ENCODE peak calls at places on chromosome X, in ten cellular contexts. One of them, this sample, is unnamed.

GRCh38 chrX:10981491-10981890 is 129.6 kb upstream of the HCCS start:
- DNase-seq in uterus: no peak
- DNase-seq in endodermal cell: no peak
- DNase-seq in HL-60: no peak
- DNase-seq in pancreas: no peak
- DNase-seq in suprapubic skin: no peak
- DNase-seq in A549: no peak
- DNase-seq in esophagus squamous epithelium: no peak
- DNase-seq in HepG2: peak
- DNase-seq in Peyer's patch: no peak
- DNase-seq in this sample: no peak

GRCh38 chrX:9899640-9900075 is 67.5 kb upstream of the CLDN34 start:
- DNase-seq in uterus: no peak
- DNase-seq in endodermal cell: no peak
- DNase-seq in HL-60: no peak
- DNase-seq in pancreas: no peak
- DNase-seq in suprapubic skin: no peak
- DNase-seq in A549: no peak
- DNase-seq in esophagus squamous epithelium: no peak
- DNase-seq in HepG2: no peak
- DNase-seq in Peyer's patch: no peak
- DNase-seq in this sample: no peak

GRCh38 chrX:120334137-120334536 is 22.9 kb upstream of the TMEM255A start:
- DNase-seq in uterus: no peak
- DNase-seq in endodermal cell: no peak
- DNase-seq in HL-60: no peak
- DNase-seq in pancreas: no peak
- DNase-seq in suprapubic skin: no peak
- DNase-seq in A549: no peak
- DNase-seq in esophagus squamous epithelium: no peak
- DNase-seq in HepG2: no peak
- DNase-seq in Peyer's patch: no peak
- DNase-seq in this sample: no peak

GRCh38 chrX:97446298-97446882 is 562.7 kb downstream of the RPA4 start:
- DNase-seq in uterus: no peak
- DNase-seq in endodermal cell: no peak
- DNase-seq in HL-60: no peak
- DNase-seq in pancreas: no peak
- DNase-seq in suprapubic skin: no peak
- DNase-seq in A549: no peak
- DNase-seq in esophagus squamous epithelium: no peak
- DNase-seq in HepG2: no peak
- DNase-seq in Peyer's patch: no peak
- DNase-seq in this sample: no peak

GRCh38 chrX:150635952-150636351 is 57.2 kb upstream of the MTMR1 start:
- DNase-seq in uterus: no peak
- DNase-seq in endodermal cell: no peak
- DNase-seq in HL-60: no peak
- DNase-seq in pancreas: no peak
- DNase-seq in suprapubic skin: no peak
- DNase-seq in A549: peak
- DNase-seq in esophagus squamous epithelium: no peak
- DNase-seq in HepG2: no peak
- DNase-seq in Peyer's patch: no peak
- DNase-seq in this sample: no peak

GRCh38 chrX:76183289-76184057 is 10.6 kb downstream of the PBDC1 start:
- DNase-seq in uterus: no peak
- DNase-seq in endodermal cell: no peak
- DNase-seq in HL-60: no peak
- DNase-seq in pancreas: no peak
- DNase-seq in suprapubic skin: no peak
- DNase-seq in A549: no peak
- DNase-seq in esophagus squamous epithelium: no peak
- DNase-seq in HepG2: peak
- DNase-seq in Peyer's patch: peak
- DNase-seq in this sample: no peak

GRCh38 chrX:6910218-6910617 is 237.3 kb upstream of the STS start:
- DNase-seq in uterus: no peak
- DNase-seq in endodermal cell: no peak
- DNase-seq in HL-60: no peak
- DNase-seq in pancreas: no peak
- DNase-seq in suprapubic skin: no peak
- DNase-seq in A549: no peak
- DNase-seq in esophagus squamous epithelium: no peak
- DNase-seq in HepG2: no peak
- DNase-seq in Peyer's patch: no peak
- DNase-seq in this sample: no peak

GRCh38 chrX:115892787-115893671 is 277.5 kb upstream of the AGTR2 start:
- DNase-seq in uterus: peak
- DNase-seq in endodermal cell: peak
- DNase-seq in HL-60: peak
- DNase-seq in pancreas: peak
- DNase-seq in suprapubic skin: no peak
- DNase-seq in A549: no peak
- DNase-seq in esophagus squamous epithelium: no peak
- DNase-seq in HepG2: peak
- DNase-seq in Peyer's patch: peak
- DNase-seq in this sample: peak

GRCh38 chrX:115972717-115973116 is 197.8 kb upstream of the AGTR2 start:
- DNase-seq in uterus: no peak
- DNase-seq in endodermal cell: no peak
- DNase-seq in HL-60: no peak
- DNase-seq in pancreas: no peak
- DNase-seq in suprapubic skin: no peak
- DNase-seq in A549: no peak
- DNase-seq in esophagus squamous epithelium: no peak
- DNase-seq in HepG2: no peak
- DNase-seq in Peyer's patch: no peak
- DNase-seq in this sample: no peak

GRCh38 chrX:71210829-71211228 is 12.2 kb upstream of the GJB1 start:
- DNase-seq in uterus: no peak
- DNase-seq in endodermal cell: no peak
- DNase-seq in HL-60: no peak
- DNase-seq in pancreas: no peak
- DNase-seq in suprapubic skin: no peak
- DNase-seq in A549: no peak
- DNase-seq in esophagus squamous epithelium: no peak
- DNase-seq in HepG2: no peak
- DNase-seq in Peyer's patch: no peak
- DNase-seq in this sample: no peak

GRCh38 chrX:17674611-17675010 is 62.7 kb upstream of the SCML1 start:
- DNase-seq in uterus: no peak
- DNase-seq in endodermal cell: no peak
- DNase-seq in HL-60: peak
- DNase-seq in pancreas: peak
- DNase-seq in suprapubic skin: no peak
- DNase-seq in A549: peak
- DNase-seq in esophagus squamous epithelium: no peak
- DNase-seq in HepG2: no peak
- DNase-seq in Peyer's patch: no peak
- DNase-seq in this sample: no peak

DNA sequence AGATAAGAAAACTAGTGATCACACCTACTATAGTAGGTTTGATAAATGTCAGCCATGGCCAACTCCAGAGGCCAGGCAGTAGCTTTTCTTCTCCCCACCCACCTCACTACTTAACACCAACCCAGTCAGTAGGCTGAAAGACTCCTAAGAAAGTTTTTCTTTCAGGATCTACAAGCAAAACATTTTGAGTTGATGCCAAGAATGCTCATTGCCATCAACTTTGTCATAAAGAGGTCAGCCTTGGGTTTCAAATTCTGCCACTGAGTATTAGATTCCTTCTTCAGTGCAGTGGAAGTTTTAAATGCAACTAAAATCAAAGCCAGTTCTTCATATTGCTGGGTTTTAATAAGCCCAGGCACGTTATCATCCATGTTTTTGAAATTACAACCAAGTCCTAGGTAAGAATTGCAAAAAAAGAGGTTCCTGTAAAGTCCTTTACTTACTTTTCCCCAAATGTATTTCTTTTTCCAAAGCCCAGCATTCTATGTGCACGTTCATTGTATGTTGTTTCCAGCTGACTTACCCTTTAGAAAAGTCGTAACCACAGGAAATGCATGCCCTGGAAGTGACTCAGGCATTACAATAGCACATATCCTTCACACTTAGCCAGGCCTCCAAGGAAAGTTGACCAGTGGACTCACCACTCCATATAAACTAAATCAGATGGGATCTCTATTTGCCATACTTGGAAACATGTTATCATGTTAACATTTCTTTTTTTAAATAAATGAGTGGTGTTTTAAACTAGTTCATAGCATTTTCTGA is 229.9 kb downstream of the SOX3 start:
- DNase-seq in uterus: no peak
- DNase-seq in endodermal cell: no peak
- DNase-seq in HL-60: no peak
- DNase-seq in pancreas: no peak
- DNase-seq in suprapubic skin: no peak
- DNase-seq in A549: no peak
- DNase-seq in esophagus squamous epithelium: no peak
- DNase-seq in HepG2: no peak
- DNase-seq in Peyer's patch: no peak
- DNase-seq in this sample: no peak
- H3K4me3 ChIP-seq in uterus: no peak
- H3K4me3 ChIP-seq in endodermal cell: no peak
- H3K4me3 ChIP-seq in HL-60: no peak
- H3K4me3 ChIP-seq in pancreas: no peak
- H3K4me3 ChIP-seq in suprapubic skin: no peak
- H3K4me3 ChIP-seq in A549: no peak
- H3K4me3 ChIP-seq in esophagus squamous epithelium: no peak
- H3K4me3 ChIP-seq in HepG2: no peak
- H3K4me3 ChIP-seq in Peyer's patch: no peak
- H3K4me3 ChIP-seq in this sample: no peak

GRCh38 chrX:39648548-39649254 is 449.1 kb downstream of the BCOR start:
- DNase-seq in uterus: no peak
- DNase-seq in endodermal cell: no peak
- DNase-seq in HL-60: no peak
- DNase-seq in pancreas: no peak
- DNase-seq in suprapubic skin: no peak
- DNase-seq in A549: no peak
- DNase-seq in esophagus squamous epithelium: no peak
- DNase-seq in HepG2: no peak
- DNase-seq in Peyer's patch: no peak
- DNase-seq in this sample: no peak
- H3K27ac ChIP-seq in uterus: no peak
- H3K27ac ChIP-seq in endodermal cell: no peak
- H3K27ac ChIP-seq in HL-60: no peak
- H3K27ac ChIP-seq in pancreas: no peak
- H3K27ac ChIP-seq in suprapubic skin: no peak
- H3K27ac ChIP-seq in A549: no peak
- H3K27ac ChIP-seq in esophagus squamous epithelium: no peak
- H3K27ac ChIP-seq in HepG2: no peak
- H3K27ac ChIP-seq in Peyer's patch: no peak
- H3K27ac ChIP-seq in this sample: no peak

GRCh38 chrX:140508958-140509357 is 4.1 kb upstream of the SOX3 start:
- DNase-seq in uterus: no peak
- DNase-seq in endodermal cell: peak
- DNase-seq in HL-60: no peak
- DNase-seq in pancreas: no peak
- DNase-seq in suprapubic skin: no peak
- DNase-seq in A549: no peak
- DNase-seq in esophagus squamous epithelium: no peak
- DNase-seq in HepG2: no peak
- DNase-seq in Peyer's patch: no peak
- DNase-seq in this sample: no peak

GRCh38 chrX:140507223-140507981 is 2.5 kb upstream of the SOX3 start:
- DNase-seq in uterus: no peak
- DNase-seq in endodermal cell: peak
- DNase-seq in HL-60: no peak
- DNase-seq in pancreas: no peak
- DNase-seq in suprapubic skin: no peak
- DNase-seq in A549: no peak
- DNase-seq in esophagus squamous epithelium: no peak
- DNase-seq in HepG2: no peak
- DNase-seq in Peyer's patch: no peak
- DNase-seq in this sample: no peak

GRCh38 chrX:140509468-140510305 is 4.8 kb upstream of the SOX3 start:
- DNase-seq in uterus: no peak
- DNase-seq in endodermal cell: peak
- DNase-seq in HL-60: no peak
- DNase-seq in pancreas: no peak
- DNase-seq in suprapubic skin: no peak
- DNase-seq in A549: no peak
- DNase-seq in esophagus squamous epithelium: no peak
- DNase-seq in HepG2: no peak
- DNase-seq in Peyer's patch: no peak
- DNase-seq in this sample: no peak

GRCh38 chrX:140505421-140506337 is 810 bp upstream of the SOX3 start:
- DNase-seq in uterus: no peak
- DNase-seq in endodermal cell: peak
- DNase-seq in HL-60: no peak
- DNase-seq in pancreas: no peak
- DNase-seq in suprapubic skin: no peak
- DNase-seq in A549: no peak
- DNase-seq in esophagus squamous epithelium: no peak
- DNase-seq in HepG2: no peak
- DNase-seq in Peyer's patch: no peak
- DNase-seq in this sample: no peak

DNA sequence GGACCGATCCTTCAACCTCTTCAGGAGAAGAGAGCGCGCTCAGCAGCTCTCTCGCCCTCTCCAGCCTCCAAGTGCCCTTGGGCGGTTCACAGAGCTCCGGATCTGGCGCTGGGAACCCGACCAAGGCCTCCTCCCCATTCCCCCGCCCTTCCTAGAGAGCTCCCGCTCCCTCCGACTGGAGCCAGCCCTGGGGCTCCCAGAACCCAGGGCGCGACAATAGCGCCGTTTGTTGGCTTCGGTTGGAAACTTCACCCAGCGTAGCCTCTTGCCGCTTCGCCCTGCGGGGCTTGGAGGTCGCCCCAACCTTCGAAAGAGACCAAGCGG is 3.1 kb upstream of the SOX3 start:
- DNase-seq in uterus: no peak
- DNase-seq in endodermal cell: peak
- DNase-seq in HL-60: no peak
- DNase-seq in pancreas: no peak
- DNase-seq in suprapubic skin: no peak
- DNase-seq in A549: no peak
- DNase-seq in esophagus squamous epithelium: no peak
- DNase-seq in HepG2: no peak
- DNase-seq in Peyer's patch: no peak
- DNase-seq in this sample: peak
- TF ChIP-seq CTCF in uterus: no peak
- TF ChIP-seq CTCF in endodermal cell: peak
- TF ChIP-seq CTCF in HL-60: no peak
- TF ChIP-seq CTCF in pancreas: no peak
- TF ChIP-seq CTCF in suprapubic skin: no peak
- TF ChIP-seq CTCF in A549: no peak
- TF ChIP-seq CTCF in esophagus squamous epithelium: no peak
- TF ChIP-seq CTCF in HepG2: no peak
- TF ChIP-seq CTCF in Peyer's patch: no peak
- TF ChIP-seq CTCF in this sample: no peak

DNA sequence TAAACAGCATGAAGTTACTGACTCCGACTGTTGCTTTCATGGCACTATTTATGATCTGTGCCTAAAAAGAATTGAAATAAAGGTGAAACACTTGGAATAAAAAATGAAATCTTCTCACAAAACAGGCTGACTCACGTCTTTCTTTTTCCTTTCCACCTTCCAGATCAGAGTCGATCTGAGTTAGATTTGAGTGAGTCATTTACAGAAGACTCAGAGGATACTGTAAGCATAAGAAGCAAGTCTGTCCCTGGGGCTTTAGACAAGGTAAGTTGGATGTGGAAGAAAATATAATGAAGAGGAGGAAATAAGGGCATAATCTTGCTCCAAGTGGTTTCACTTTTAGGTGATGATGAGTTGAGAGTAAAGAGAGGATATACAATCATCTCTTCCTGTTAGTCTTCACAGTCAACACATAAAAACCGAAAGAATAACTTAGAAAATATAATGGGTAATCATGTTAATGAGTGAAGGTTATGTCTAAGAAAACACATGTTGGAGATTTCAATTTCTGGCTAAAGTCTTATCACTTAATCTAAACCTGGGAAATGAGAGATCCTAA is 89.7 kb downstream of the SYTL5 start:
- DNase-seq in uterus: no peak
- DNase-seq in endodermal cell: no peak
- DNase-seq in HL-60: no peak
- DNase-seq in pancreas: no peak
- DNase-seq in suprapubic skin: no peak
- DNase-seq in A549: peak
- DNase-seq in esophagus squamous epithelium: no peak
- DNase-seq in HepG2: no peak
- DNase-seq in Peyer's patch: no peak
- DNase-seq in this sample: no peak
- H3K4me3 ChIP-seq in uterus: no peak
- H3K4me3 ChIP-seq in endodermal cell: no peak
- H3K4me3 ChIP-seq in HL-60: no peak
- H3K4me3 ChIP-seq in pancreas: no peak
- H3K4me3 ChIP-seq in suprapubic skin: no peak
- H3K4me3 ChIP-seq in A549: no peak
- H3K4me3 ChIP-seq in esophagus squamous epithelium: no peak
- H3K4me3 ChIP-seq in HepG2: no peak
- H3K4me3 ChIP-seq in Peyer's patch: no peak
- H3K4me3 ChIP-seq in this sample: no peak